ENCODE peak calls at places on chromosomes 2 and 18, in five cellular contexts. N is neural progenitor cell; Z is body of pancreas; T is naive thymus-derived CD4-positive, alpha-beta T cell; F is HCT116. D is an unnamed sample.

GRCh38 chr2:176202491-176202890 is 14.0 kb downstream of the HOXD1 start:
- DNase-seq in F (no peak), Z (peak), N (no peak), T (no peak), D (no peak)

GRCh38 chr2:192000196-192000990 is 153.5 kb upstream of the CAVIN2 start:
- DNase-seq in F (no peak), T (no peak), N (no peak), Z (no peak), D (no peak)

GRCh38 chr18:11268691-11269686 is 119.6 kb upstream of the PIEZO2 start:
- DNase-seq in Z (peak), T (no peak), N (peak), F (no peak), D (no peak)

GRCh38 chr18:13252696-13253410 is 34.3 kb downstream of the LDLRAD4 start:
- DNase-seq in T (no peak), N (no peak), F (no peak), Z (no peak), D (no peak)

GRCh38 chr2:200993097-200993496 is 29.6 kb upstream of the ORC2 start:
- DNase-seq in T (no peak), Z (no peak), F (no peak), N (no peak), D (no peak)

GRCh38 chr18:13455960-13456471 is 237.5 kb downstream of the LDLRAD4 start:
- DNase-seq in Z (no peak), T (no peak), N (no peak), F (no peak), D (no peak)

GRCh38 chr2:177246000-177246399 is 18.5 kb downstream of the NFE2L2 start:
- DNase-seq in N (peak), Z (no peak), T (no peak), F (no peak), D (no peak)

GRCh38 chr2:231613655-231614558 is 21.2 kb downstream of the TEX44 start:
- DNase-seq in F (peak), N (peak), Z (peak), T (peak), D (peak)

GRCh38 chr2:164061129-164061746 is 325.4 kb upstream of the FIGN start:
- DNase-seq in T (no peak), Z (peak), N (peak), F (peak), D (no peak)

GRCh38 chr2:237158194-237158593 is 72.5 kb downstream of the COPS8 start:
- DNase-seq in Z (no peak), T (no peak), F (no peak), N (no peak), D (no peak)

GRCh38 chr2:96408631-96409542 is 73.3 kb downstream of the NCAPH start:
- DNase-seq in Z (peak), T (no peak), F (no peak), N (peak), D (peak)
- H3K27ac ChIP-seq in Z (peak), T (peak), F (no peak), N (peak), D (peak)

GRCh38 chr2:145751155-145751554 is 1231.2 kb upstream of the ZEB2 start:
- DNase-seq in N (no peak), F (no peak), Z (no peak), T (no peak), D (no peak)

GRCh38 chr2:145749556-145749955 is 1229.6 kb upstream of the ZEB2 start:
- DNase-seq in T (no peak), Z (no peak), F (no peak), N (no peak), D (no peak)

GRCh38 chr2:145751634-145752033 is 1231.7 kb upstream of the ZEB2 start:
- DNase-seq in N (no peak), Z (peak), F (no peak), T (no peak), D (no peak)

GRCh38 chr2:145750074-145750473 is 1230.2 kb upstream of the ZEB2 start:
- DNase-seq in Z (no peak), F (no peak), T (no peak), N (no peak), D (no peak)

DNA sequence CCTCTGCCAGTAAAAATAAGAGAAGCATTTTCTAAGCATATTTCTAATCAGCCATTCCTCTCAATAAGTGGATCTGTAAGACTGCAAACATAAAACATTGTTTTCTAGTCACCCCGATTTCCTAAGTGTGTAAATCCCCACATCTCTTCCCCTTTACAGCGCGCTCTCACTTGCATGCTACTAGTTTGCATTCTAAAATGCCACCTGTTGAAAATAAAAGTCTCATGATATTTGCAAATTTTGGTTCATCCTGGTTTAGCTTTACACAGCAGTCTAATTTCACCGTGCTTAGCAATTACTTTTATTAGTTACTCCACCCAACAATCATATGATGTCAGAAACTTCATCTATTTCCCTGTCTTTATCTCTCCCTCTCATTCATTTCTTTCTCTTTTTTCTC is 1230.7 kb upstream of the ZEB2 start:
- DNase-seq in T (no peak), N (no peak), F (no peak), Z (no peak), D (no peak)
- H3K27ac ChIP-seq in T (no peak), N (no peak), F (no peak), Z (no peak), D (no peak)

DNA sequence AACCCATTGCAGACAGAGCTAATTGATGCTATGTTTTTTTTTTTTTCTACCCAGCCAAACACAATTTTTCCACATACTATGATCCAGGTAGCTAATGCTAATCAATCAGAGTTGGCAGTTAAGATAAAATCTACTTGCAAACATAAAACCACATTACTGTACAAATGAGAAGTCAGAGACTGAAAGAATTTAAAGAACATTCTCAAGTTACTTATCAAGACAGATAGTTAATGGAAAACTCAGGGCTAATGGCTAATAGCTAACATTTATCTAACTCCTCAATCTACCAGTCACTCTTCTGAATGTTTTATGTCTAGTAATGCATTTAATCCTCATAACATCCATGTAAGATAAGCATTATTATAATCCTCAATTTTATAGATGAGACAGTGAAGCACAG is 537.6 kb upstream of the SETBP1 start:
- DNase-seq in T (no peak), N (no peak), Z (no peak), F (no peak), D (no peak)
- H3K27ac ChIP-seq in T (no peak), N (no peak), Z (no peak), F (no peak), D (no peak)

GRCh38 chr18:61637905-61638304 is 254.9 kb downstream of the RNF152 start:
- DNase-seq in Z (no peak), F (no peak), N (no peak), T (no peak), D (no peak)
- H3K27ac ChIP-seq in Z (no peak), F (no peak), N (no peak), T (no peak), D (no peak)

DNA sequence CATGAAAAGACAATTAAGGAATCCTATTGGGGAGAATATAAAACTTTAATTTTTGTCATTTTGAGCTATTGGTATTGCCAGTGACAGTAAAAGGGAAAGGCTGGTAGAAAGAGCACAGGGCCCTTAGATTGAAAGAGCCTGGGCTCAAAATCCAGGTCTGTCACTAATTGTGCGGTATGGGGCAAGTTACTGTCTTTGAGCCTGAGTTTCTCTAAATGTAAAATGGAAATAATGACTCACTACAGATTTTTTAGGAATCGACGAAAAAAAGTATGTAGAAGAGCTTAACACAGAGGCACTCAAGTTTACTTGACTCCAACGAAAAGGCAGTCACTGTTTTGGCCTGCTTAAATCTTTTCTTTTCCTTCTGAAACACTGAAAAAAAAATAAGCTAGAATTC is 7.0 kb downstream of the NDUFV2 start:
- DNase-seq in F (no peak), T (no peak), Z (no peak), N (no peak), D (no peak)
- H3K27ac ChIP-seq in F (no peak), T (peak), Z (no peak), N (peak), D (no peak)

D was measured in caudate nucleus.